ENCODE peak calls at places on chromosomes 2 and 18, in seven cellular contexts. O, H, P, Q, V, C and K are unnamed samples.

GRCh38 chr18:37564796-37565137 is 831 bp downstream of the CELF4 start:
- DNase-seq in H (peak), V (peak), O (no peak), C (peak), Q (peak), P (peak), K (no peak)

GRCh38 chr2:222903234-222904220 is 42.7 kb downstream of the ACSL3 start:
- DNase-seq in H (no peak), Q (peak), O (no peak), C (peak), P (peak), V (no peak), K (peak)

GRCh38 chr2:25341031-25341727 is 546 bp downstream of the DNMT3A start:
- DNase-seq in O (no peak), H (no peak), V (no peak), P (no peak), Q (peak), C (no peak), K (peak)

GRCh38 chr2:183474912-183475695 is 350.9 kb downstream of the NUP35 start:
- DNase-seq in C (no peak), V (no peak), Q (no peak), P (no peak), H (no peak), O (no peak), K (no peak)

GRCh38 chr2:237290249-237290648 is 123.7 kb downstream of the COL6A3 start:
- DNase-seq in O (peak), V (peak), P (peak), H (no peak), C (peak), Q (peak), K (no peak)

GRCh38 chr2:239930871-239931771 is 94.0 kb downstream of the NDUFA10 start:
- DNase-seq in P (peak), H (peak), Q (no peak), V (no peak), C (no peak), O (peak), K (no peak)

GRCh38 chr2:157890960-157891629 is 15.0 kb upstream of the ACVR1 start:
- DNase-seq in V (no peak), O (no peak), C (no peak), H (no peak), Q (no peak), P (no peak), K (no peak)

GRCh38 chr2:36438454-36438977 is 82.9 kb downstream of the CRIM1 start:
- DNase-seq in C (peak), H (no peak), O (no peak), P (no peak), Q (peak), V (no peak), K (no peak)

GRCh38 chr2:74906395-74906794 is 52.0 kb upstream of the POLE4 start:
- DNase-seq in C (no peak), P (no peak), V (no peak), O (no peak), Q (no peak), H (no peak), K (no peak)

GRCh38 chr2:70088508-70089219 is 1.4 kb downstream of the PCBP1 start:
- DNase-seq in V (no peak), P (no peak), Q (no peak), O (no peak), H (no peak), C (peak), K (no peak)

GRCh38 chr2:8288206-8288605 is 393.6 kb upstream of the ID2 start:
- DNase-seq in P (no peak), H (no peak), V (no peak), Q (no peak), O (no peak), C (no peak), K (no peak)

GRCh38 chr2:239002960-239003932 is 155.4 kb downstream of the TWIST2 start:
- DNase-seq in Q (peak), O (no peak), C (peak), H (peak), P (peak), V (no peak), K (no peak)

GRCh38 chr2:222752731-222753130 is 81.3 kb downstream of the MOGAT1 start:
- DNase-seq in P (no peak), H (no peak), V (no peak), C (no peak), O (no peak), Q (no peak), K (no peak)

GRCh38 chr2:239773377-239774141 is 251.6 kb downstream of the NDUFA10 start:
- DNase-seq in O (peak), V (no peak), P (no peak), C (no peak), Q (no peak), H (no peak), K (no peak)

GRCh38 chr2:96158554-96158940 is 13.3 kb upstream of the DUSP2 start:
- DNase-seq in C (no peak), Q (no peak), V (no peak), H (no peak), O (no peak), P (no peak), K (no peak)

GRCh38 chr2:88074854-88075292 is 7.2 kb downstream of the SMYD1 start:
- DNase-seq in P (no peak), C (peak), V (no peak), H (no peak), O (no peak), Q (no peak), K (no peak)

GRCh38 chr2:240567137-240567871 is 980 bp upstream of the RNPEPL1 start:
- DNase-seq in O (no peak), Q (no peak), P (peak), C (peak), H (peak), V (peak), K (no peak)

DNA sequence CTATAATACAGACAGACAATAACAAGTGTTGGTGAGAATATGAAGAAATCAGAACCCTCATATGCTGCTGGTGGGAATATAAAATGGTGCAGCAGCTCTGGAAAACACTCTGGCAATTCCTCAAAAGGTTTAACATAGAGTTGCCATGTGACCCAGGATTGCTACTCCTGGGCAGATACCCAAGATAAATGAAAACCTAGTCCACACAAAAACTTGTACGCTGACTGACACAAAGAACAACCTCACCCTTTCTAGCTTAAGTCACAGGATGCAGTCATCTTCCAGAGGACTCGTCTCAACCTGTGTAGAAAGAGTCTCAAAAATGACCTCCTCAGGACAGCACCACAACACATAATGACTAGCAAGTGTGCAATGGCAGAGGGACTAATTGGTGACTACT is 71.6 kb upstream of the ACAA2 start:
- DNase-seq in H (no peak), P (no peak), O (no peak), V (no peak), C (no peak), Q (no peak), K (no peak)
- TF ChIP-seq CTCF in H (no peak), P (no peak), O (no peak), V (no peak), C (no peak), Q (no peak), K (no peak)

GRCh38 chr2:11589316-11589940 is 55.6 kb downstream of the GREB1 start:
- DNase-seq in Q (no peak), V (no peak), O (no peak), H (no peak), C (no peak), P (no peak), K (no peak)
- TF ChIP-seq CTCF in Q (no peak), V (no peak), O (no peak), H (no peak), C (peak), P (no peak), K (peak)

DNA sequence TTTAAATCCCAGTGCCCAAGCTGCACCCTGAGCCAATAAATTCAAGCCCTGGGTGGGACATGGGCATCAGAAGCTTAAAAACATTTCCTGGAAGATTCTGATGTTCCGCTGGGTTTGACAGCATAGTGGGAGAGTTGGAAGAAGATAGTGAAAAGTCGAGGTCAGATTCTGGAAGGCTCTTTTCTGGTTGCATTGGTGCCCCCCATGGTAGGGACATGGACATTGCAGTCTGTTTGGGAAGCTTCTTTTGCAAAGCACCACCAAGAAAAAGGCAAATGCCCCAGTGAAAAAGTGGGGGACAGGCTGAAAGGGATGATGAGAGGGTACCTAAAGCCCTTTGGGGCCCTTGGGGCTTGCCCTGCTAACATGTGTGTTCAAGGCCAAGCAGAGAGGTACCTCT is 21.0 kb downstream of the MERTK start:
- DNase-seq in O (no peak), H (no peak), V (no peak), P (no peak), C (no peak), Q (no peak), K (no peak)
- TF ChIP-seq CTCF in O (no peak), H (peak), V (no peak), P (no peak), C (peak), Q (peak), K (peak)

GRCh38 chr2:233919319-233919718 is 2.1 kb downstream of the TRPM8 start:
- DNase-seq in C (no peak), O (no peak), P (no peak), V (no peak), Q (no peak), H (no peak), K (no peak)

GRCh38 chr2:233917146-233917545 is at the start of gene TRPM8:
- DNase-seq in C (no peak), O (no peak), V (no peak), Q (no peak), P (no peak), H (no peak), K (no peak)

GRCh38 chr2:233912799-233913423 is 4.3 kb upstream of the TRPM8 start:
- DNase-seq in V (no peak), H (peak), O (no peak), P (peak), C (peak), Q (peak), K (peak)

GRCh38 chr2:233919938-233920337 is 2.8 kb downstream of the TRPM8 start:
- DNase-seq in P (no peak), V (no peak), H (no peak), Q (no peak), O (no peak), C (peak), K (no peak)

GRCh38 chr2:233915133-233915532 is 2.0 kb upstream of the TRPM8 start:
- DNase-seq in C (no peak), H (no peak), V (no peak), Q (peak), O (no peak), P (no peak), K (peak)
- TF ChIP-seq CTCF in C (peak), H (peak), V (no peak), Q (peak), O (no peak), P (no peak), K (peak)

GRCh38 chr2:211093743-211094303 is 537.4 kb downstream of the CPS1 start:
- DNase-seq in H (no peak), C (peak), P (no peak), V (no peak), Q (peak), O (no peak), K (peak)
- TF ChIP-seq CTCF in H (peak), C (peak), P (no peak), V (no peak), Q (peak), O (no peak), K (peak)

GRCh38 chr2:576292-576691 is 100.9 kb downstream of the TMEM18 start:
- DNase-seq in H (no peak), P (no peak), O (no peak), V (no peak), Q (no peak), C (no peak), K (no peak)

GRCh38 chr2:573805-574392 is 103.3 kb downstream of the TMEM18 start:
- DNase-seq in C (no peak), V (no peak), H (no peak), O (no peak), Q (no peak), P (no peak), K (no peak)

GRCh38 chr2:575030-575727 is 102.0 kb downstream of the TMEM18 start:
- DNase-seq in O (no peak), Q (no peak), V (no peak), P (no peak), C (no peak), H (no peak), K (no peak)

GRCh38 chr2:573025-573424 is 104.2 kb downstream of the TMEM18 start:
- DNase-seq in H (no peak), P (no peak), Q (no peak), O (no peak), C (no peak), V (no peak), K (no peak)

GRCh38 chr2:575728-576237 is 101.4 kb downstream of the TMEM18 start:
- DNase-seq in Q (no peak), P (no peak), H (no peak), V (no peak), O (no peak), C (no peak), K (no peak)
- TF ChIP-seq CTCF in Q (no peak), P (no peak), H (no peak), V (no peak), O (no peak), C (no peak), K (no peak)